ENCODE peak calls at places on chromosomes 6 and 20, in eight cellular contexts. W, E, J, F, G, V, Q and B are unnamed samples. For H3K4me1, the result is how much of the 10 kb centered on the place peaks cover.

GRCh38 chr6:104537185-104537584 is 322.5 kb downstream of the HACE1 start:
- DNase-seq in W (peak), E (no peak), J (peak), F (no peak), G (no peak), V (no peak), Q (no peak), B (peak)

GRCh38 chr20:59567585-59568508 is 36.5 kb upstream of the PHACTR3 start:
- DNase-seq in W (no peak), E (no peak), J (no peak), F (no peak), G (no peak), V (no peak), Q (no peak), B (no peak)

GRCh38 chr6:79570802-79571367 is 33.7 kb upstream of the LCA5 start:
- DNase-seq in W (peak), E (no peak), J (no peak), F (peak), G (no peak), V (no peak), Q (no peak), B (no peak)

GRCh38 chr20:23606652-23607049 is 934 bp upstream of the CST9 start:
- DNase-seq in W (peak), E (peak), J (peak), F (peak), G (peak), V (peak), Q (peak), B (peak)

GRCh38 chr20:49964964-49965780 is 17.6 kb upstream of the SNAI1 start:
- DNase-seq in W (no peak), E (peak), J (peak), F (peak), G (no peak), V (peak), Q (no peak), B (no peak)

GRCh38 chr6:155374681-155375080 is 60.4 kb upstream of the TFB1M start:
- DNase-seq in W (no peak), E (no peak), J (no peak), F (no peak), G (no peak), V (no peak), Q (no peak), B (no peak)

GRCh38 chr20:53809728-53810365 is 216.2 kb upstream of the ZNF217 start:
- DNase-seq in W (no peak), E (no peak), J (no peak), F (no peak), G (no peak), V (no peak), Q (no peak), B (no peak)

GRCh38 chr20:62572980-62573379 is 69.3 kb upstream of the SLCO4A1 start:
- DNase-seq in W (no peak), E (no peak), J (no peak), F (no peak), G (no peak), V (no peak), Q (no peak), B (no peak)

GRCh38 chr6:158619922-158620801 is 24.4 kb downstream of the DYNLT1 start:
- DNase-seq in W (no peak), E (no peak), J (no peak), F (no peak), G (no peak), V (no peak), Q (no peak), B (no peak)

GRCh38 chr6:134686071-134686470 is 263.8 kb downstream of the ALDH8A1 start:
- DNase-seq in W (no peak), E (no peak), J (no peak), F (no peak), G (no peak), V (no peak), Q (no peak), B (peak)

GRCh38 chr6:68911811-68912210 is 276.7 kb downstream of the ADGRB3 start:
- DNase-seq in W (no peak), E (no peak), J (no peak), F (no peak), G (no peak), V (no peak), Q (no peak), B (no peak)

GRCh38 chr6:48744948-48745347 is 634.0 kb upstream of the PTCHD4 start:
- DNase-seq in W (peak), E (no peak), J (no peak), F (no peak), G (no peak), V (no peak), Q (no peak), B (no peak)

GRCh38 chr6:109471105-109471810 is 11.8 kb downstream of the ZBTB24 start:
- DNase-seq in W (no peak), E (no peak), J (no peak), F (no peak), G (no peak), V (no peak), Q (no peak), B (no peak)

GRCh38 chr6:73866305-73866704 is 170.3 kb downstream of the CD109 start:
- DNase-seq in W (no peak), E (no peak), J (no peak), F (no peak), G (no peak), V (no peak), Q (no peak), B (no peak)

GRCh38 chr6:6091608-6092002 is 84.9 kb upstream of the NRN1 start:
- DNase-seq in W (no peak), E (no peak), J (no peak), F (no peak), G (no peak), V (no peak), Q (no peak), B (no peak)

GRCh38 chr6:11378639-11379038 is 146.2 kb upstream of the NEDD9 start:
- DNase-seq in W (peak), E (no peak), J (no peak), F (no peak), G (no peak), V (no peak), Q (no peak), B (no peak)

GRCh38 chr20:2829376-2829775 is 11.1 kb downstream of the PCED1A start:
- DNase-seq in W (no peak), E (no peak), J (no peak), F (no peak), G (no peak), V (no peak), Q (no peak), B (no peak)

GRCh38 chr20:46031701-46032254 is 2.8 kb downstream of the SLC12A5 start:
- DNase-seq in W (peak), E (peak), J (peak), F (peak), G (no peak), V (no peak), Q (no peak), B (no peak)

GRCh38 chr6:21756487-21756886 is 162.9 kb downstream of the SOX4 start:
- DNase-seq in W (no peak), E (no peak), J (no peak), F (no peak), G (no peak), V (no peak), Q (no peak), B (no peak)

GRCh38 chr6:66735106-66735890 is 1028.3 kb upstream of the EYS start:
- DNase-seq in W (peak), E (no peak), J (no peak), F (no peak), G (no peak), V (no peak), Q (no peak), B (peak)

GRCh38 chr20:60057866-60058807 is 99.9 kb downstream of the CDH26 start:
- DNase-seq in W (peak), E (peak), J (no peak), F (peak), G (peak), V (no peak), Q (peak), B (no peak)

GRCh38 chr6:63663147-63663877 is 27.7 kb downstream of the PHF3 start:
- DNase-seq in W (peak), E (no peak), J (no peak), F (no peak), G (no peak), V (peak), Q (no peak), B (peak)

GRCh38 chr20:62025394-62025793 is 40.3 kb downstream of the TAF4 start:
- DNase-seq in W (peak), E (no peak), J (no peak), F (no peak), G (no peak), V (no peak), Q (no peak), B (no peak)

GRCh38 chr6:26363882-26364825 is 844 bp upstream of the BTN3A2 start:
- DNase-seq in W (peak), E (no peak), J (no peak), F (no peak), G (no peak), V (peak), Q (peak), B (no peak)

GRCh38 chr20:4978050-4978918 is 23.0 kb downstream of the SLC23A2 start:
- DNase-seq in W (no peak), E (peak), J (no peak), F (no peak), G (no peak), V (no peak), Q (no peak), B (no peak)

GRCh38 chr6:138655828-138656227 is 117.7 kb upstream of the CCDC28A start:
- DNase-seq in W (no peak), E (peak), J (no peak), F (no peak), G (no peak), V (no peak), Q (no peak), B (no peak)

GRCh38 chr6:11272491-11273192 is 40.2 kb upstream of the NEDD9 start:
- DNase-seq in W (no peak), E (no peak), J (no peak), F (peak), G (no peak), V (peak), Q (no peak), B (no peak)

GRCh38 chr6:26311012-26311384 is 54.0 kb upstream of the BTN3A2 start:
- DNase-seq in W (peak), E (peak), J (no peak), F (no peak), G (no peak), V (no peak), Q (peak), B (no peak)

GRCh38 chr6:3687847-3688246 is 63.7 kb downstream of the PXDC1 start:
- DNase-seq in W (no peak), E (peak), J (no peak), F (no peak), G (no peak), V (no peak), Q (no peak), B (no peak)

GRCh38 chr20:20814685-20815084 is 102.2 kb upstream of the RALGAPA2 start:
- DNase-seq in W (no peak), E (peak), J (peak), F (no peak), G (no peak), V (no peak), Q (no peak), B (no peak)

GRCh38 chr6:152635949-152636674 is 1.1 kb downstream of the SYNE1 start:
- DNase-seq in W (peak), E (peak), J (no peak), F (peak), G (peak), V (no peak), Q (peak), B (no peak)

GRCh38 chr20:57109151-57109953 is 157.1 kb downstream of the BMP7 start:
- DNase-seq in W (no peak), E (no peak), J (no peak), F (no peak), G (no peak), V (no peak), Q (no peak), B (no peak)

GRCh38 chr20:57809661-57810172 is 99.9 kb upstream of the PMEPA1 start:
- DNase-seq in W (no peak), E (no peak), J (peak), F (peak), G (no peak), V (no peak), Q (no peak), B (peak)

GRCh38 chr6:159608961-159609673 is 83.9 kb downstream of the SOD2 start:
- DNase-seq in W (peak), E (peak), J (peak), F (no peak), G (no peak), V (no peak), Q (no peak), B (peak)

GRCh38 chr6:36788768-36789167 is 50.5 kb downstream of the CPNE5 start:
- DNase-seq in W (no peak), E (peak), J (no peak), F (no peak), G (no peak), V (no peak), Q (no peak), B (no peak)

GRCh38 chr6:33776764-33777163 is 12.2 kb downstream of the LEMD2 start:
- DNase-seq in W (no peak), E (no peak), J (no peak), F (no peak), G (no peak), V (no peak), Q (no peak), B (no peak)

GRCh38 chr6:163354779-163355431 is 59.6 kb upstream of the QKI start:
- DNase-seq in W (no peak), E (no peak), J (no peak), F (no peak), G (no peak), V (no peak), Q (no peak), B (no peak)

DNA sequence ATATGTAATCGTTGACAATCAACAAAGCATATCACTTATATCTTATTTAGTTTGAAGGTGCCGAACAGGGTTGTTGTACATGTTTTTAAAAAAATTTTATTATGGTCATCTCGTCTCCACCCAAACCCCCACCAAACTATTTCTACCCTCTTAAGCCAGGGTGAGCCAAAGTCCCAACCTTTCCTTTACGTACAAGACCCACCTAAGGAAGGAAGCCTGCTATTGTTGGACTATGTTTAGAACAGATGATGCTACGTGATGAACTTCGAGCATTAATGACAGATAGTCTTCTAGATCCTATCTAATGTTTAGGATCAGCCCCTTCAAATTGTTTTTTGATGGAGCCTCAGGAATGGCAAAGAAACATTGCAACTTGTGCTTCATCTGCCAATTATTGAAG is 44.4 kb downstream of the CLIC5 start:
- DNase-seq in W (no peak), E (no peak), J (no peak), F (no peak), G (no peak), V (no peak), Q (no peak), B (no peak)
- H3K4me1 ChIP-seq in W (under half), E (under half), J (under half), F (under half), G (under half), V (under half), Q (under half), B (under half)

GRCh38 chr20:6703047-6703446 is 64.4 kb upstream of the BMP2 start:
- DNase-seq in W (no peak), E (no peak), J (no peak), F (no peak), G (no peak), V (no peak), Q (no peak), B (no peak)
- H3K4me1 ChIP-seq in W (under half), E (under half), J (under half), F (under half), G (under half), V (under half), Q (under half), B (under half)

GRCh38 chr20:39004508-39004907 is 42.4 kb downstream of the DHX35 start:
- DNase-seq in W (no peak), E (no peak), J (no peak), F (no peak), G (no peak), V (peak), Q (peak), B (peak)
- H3K4me1 ChIP-seq in W (under half), E (under half), J (under half), F (under half), G (under half), V (under half), Q (under half), B (under half)

GRCh38 chr6:35589201-35589739 is 76.6 kb upstream of the TULP1 start:
- DNase-seq in W (no peak), E (no peak), J (no peak), F (no peak), G (no peak), V (no peak), Q (no peak), B (no peak)
- H3K4me1 ChIP-seq in W (half or more), E (under half), J (under half), F (under half), G (under half), V (under half), Q (half or more), B (under half)

DNA sequence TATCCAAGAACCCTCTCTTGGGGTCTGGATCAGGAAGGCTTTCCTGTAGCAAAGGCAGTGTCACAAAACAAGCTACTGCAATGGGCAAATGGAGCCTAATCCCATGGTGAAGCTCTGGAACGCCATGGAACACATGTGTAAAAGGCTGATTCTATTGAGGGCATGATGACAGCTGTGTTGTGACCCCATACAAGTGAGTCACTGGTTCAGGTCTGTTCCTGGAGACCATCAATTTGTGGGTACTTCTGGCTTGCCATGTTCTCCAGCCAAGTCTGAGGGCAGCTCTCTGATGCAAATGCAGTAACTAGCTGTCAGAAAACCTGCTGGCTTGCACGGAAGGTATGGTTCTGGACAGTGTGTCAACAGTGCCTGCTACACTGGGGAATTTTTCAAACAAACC is 33.3 kb upstream of the ECHDC1 start:
- DNase-seq in W (no peak), E (no peak), J (no peak), F (no peak), G (no peak), V (no peak), Q (no peak), B (no peak)
- H3K4me1 ChIP-seq in W (under half), E (under half), J (under half), F (under half), G (under half), V (under half), Q (under half), B (under half)